ENCODE peak calls at places on chromosome 14, in four cellular contexts. Z, E, O and Y are unnamed samples.

GRCh38 chr14:26870722-26871121 is 272.9 kb upstream of the NOVA1 start:
- DNase-seq in Z (no peak), E (no peak), O (no peak), Y (no peak)

GRCh38 chr14:58297412-58297761 is 968 bp upstream of the ARID4A start:
- DNase-seq in Z (no peak), E (no peak), O (no peak), Y (no peak)

GRCh38 chr14:36605506-36605857 is 23.1 kb upstream of the NKX2-8 start:
- DNase-seq in Z (no peak), E (no peak), O (no peak), Y (no peak)

GRCh38 chr14:89455412-89455811 is 38.4 kb upstream of the FOXN3 start:
- DNase-seq in Z (no peak), E (no peak), O (no peak), Y (no peak)

GRCh38 chr14:91185721-91186120 is 58.8 kb downstream of the GPR68 start:
- DNase-seq in Z (no peak), E (no peak), O (no peak), Y (no peak)

GRCh38 chr14:78253986-78254385 is 83.8 kb downstream of the NRXN3 start:
- DNase-seq in Z (peak), E (no peak), O (no peak), Y (no peak)

GRCh38 chr14:21505009-21505553 is 6.1 kb downstream of the METTL3 start:
- DNase-seq in Z (no peak), E (no peak), O (no peak), Y (no peak)

GRCh38 chr14:55124774-55125372 is 4.2 kb upstream of the LGALS3 start:
- DNase-seq in Z (no peak), E (no peak), O (no peak), Y (no peak)

GRCh38 chr14:35355981-35356839 is 48.3 kb downstream of the NFKBIA start:
- DNase-seq in Z (peak), E (no peak), O (no peak), Y (no peak)

GRCh38 chr14:89029961-89030694 is 205.7 kb downstream of the TTC8 start:
- DNase-seq in Z (no peak), E (no peak), O (no peak), Y (no peak)

GRCh38 chr14:68079941-68080697 is 260.5 kb downstream of the RAD51B start:
- DNase-seq in Z (no peak), E (no peak), O (no peak), Y (no peak)

GRCh38 chr14:22333408-22334274 is 255.4 kb downstream of the DAD1 start:
- DNase-seq in Z (peak), E (no peak), O (no peak), Y (no peak)

GRCh38 chr14:100779691-100780080 is 46.2 kb upstream of the MEG3 start:
- DNase-seq in Z (no peak), E (no peak), O (no peak), Y (no peak)

GRCh38 chr14:50000215-50001145 is 107.6 kb downstream of the ARF6 start:
- DNase-seq in Z (peak), E (peak), O (peak), Y (no peak)

GRCh38 chr14:37262649-37263048 is 64.9 kb downstream of the MIPOL1 start:
- DNase-seq in Z (no peak), E (no peak), O (no peak), Y (no peak)

GRCh38 chr14:91372680-91373495 is 44.7 kb downstream of the CCDC88C start:
- DNase-seq in Z (no peak), E (no peak), O (no peak), Y (no peak)

GRCh38 chr14:104549536-104550339 is 29.8 kb upstream of the C14orf180 start:
- DNase-seq in Z (no peak), E (no peak), O (no peak), Y (no peak)

GRCh38 chr14:103185051-103186027 is 62.1 kb downstream of the TNFAIP2 start:
- DNase-seq in Z (peak), E (no peak), O (no peak), Y (no peak)

GRCh38 chr14:52119030-52119429 is 50.2 kb upstream of the NID2 start:
- DNase-seq in Z (no peak), E (no peak), O (no peak), Y (no peak)

GRCh38 chr14:91870001-91870400 is 2.7 kb upstream of the TC2N start:
- DNase-seq in Z (no peak), E (no peak), O (no peak), Y (no peak)

GRCh38 chr14:90740946-90741681 is 75.1 kb downstream of the TTC7B start:
- DNase-seq in Z (no peak), E (no peak), O (no peak), Y (no peak)

GRCh38 chr14:31270196-31270772 is 62.7 kb upstream of the HECTD1 start:
- DNase-seq in Z (peak), E (no peak), O (no peak), Y (no peak)

GRCh38 chr14:92487513-92488133 is 26.0 kb upstream of the RIN3 start:
- DNase-seq in Z (no peak), E (no peak), O (no peak), Y (no peak)

GRCh38 chr14:103708750-103709187 is 6.5 kb downstream of the XRCC3 start:
- DNase-seq in Z (no peak), E (no peak), O (no peak), Y (no peak)

GRCh38 chr14:36478782-36479181 is 41.2 kb downstream of the NKX2-1 start:
- DNase-seq in Z (no peak), E (no peak), O (no peak), Y (no peak)

GRCh38 chr14:32313977-32314376 is 15.1 kb upstream of the AKAP6 start:
- DNase-seq in Z (no peak), E (no peak), O (no peak), Y (no peak)